ENCODE peak calls at places on chromosomes 11 and 22, in seven cellular contexts. A is brain microvascular endothelial cell, E is endothelial cell of umbilical vein, N is stomach, C is cardiac muscle cell, K is mammary epithelial cell, Y is left ventricle myocardium inferior. R is an unnamed sample. For H3K27me3, the result is how much of the 10 kb centered on the place peaks cover.

GRCh38 chr11:76120513-76121081 is 85.7 kb downstream of the WNT11 start:
- DNase-seq in A (peak), E (peak), N (no peak), C (no peak), K (no peak), Y (no peak), R (no peak)

GRCh38 chr22:17131686-17132085 is 10.5 kb upstream of the TMEM121B start:
- DNase-seq in A (no peak), E (no peak), N (no peak), C (peak), K (no peak), Y (no peak), R (no peak)

GRCh38 chr11:10917802-10918201 is 59.9 kb upstream of the ZBED5 start:
- DNase-seq in A (no peak), E (no peak), N (no peak), C (no peak), K (no peak), Y (no peak), R (no peak)

GRCh38 chr11:8252388-8252787 is 11.3 kb downstream of the LMO1 start:
- DNase-seq in A (no peak), E (no peak), N (no peak), C (no peak), K (no peak), Y (no peak), R (no peak)

GRCh38 chr11:123111465-123111864 is 49.5 kb upstream of the HSPA8 start:
- DNase-seq in A (no peak), E (peak), N (no peak), C (peak), K (peak), Y (no peak), R (no peak)

GRCh38 chr11:125594958-125595357 is 2.3 kb downstream of the STT3A start:
- DNase-seq in A (no peak), E (no peak), N (no peak), C (no peak), K (no peak), Y (no peak), R (no peak)

GRCh38 chr11:59062602-59063529 is 23.2 kb upstream of the GLYATL1B start:
- DNase-seq in A (no peak), E (no peak), N (no peak), C (no peak), K (no peak), Y (no peak), R (no peak)

GRCh38 chr22:49270595-49271368 is 556.9 kb downstream of the BRD1 start:
- DNase-seq in A (no peak), E (no peak), N (peak), C (no peak), K (no peak), Y (no peak), R (no peak)

GRCh38 chr22:43273902-43274484 is 69.2 kb downstream of the SCUBE1 start:
- DNase-seq in A (no peak), E (peak), N (peak), C (peak), K (peak), Y (no peak), R (no peak)

GRCh38 chr11:10375280-10376048 is 70.6 kb downstream of the ADM start:
- DNase-seq in A (peak), E (no peak), N (no peak), C (no peak), K (peak), Y (no peak), R (peak)

GRCh38 chr11:94767701-94768601 is at the start of gene AMOTL1:
- DNase-seq in A (peak), E (peak), N (peak), C (peak), K (peak), Y (peak), R (no peak)

GRCh38 chr11:94769897-94770296 is 1.7 kb downstream of the AMOTL1 start:
- DNase-seq in A (no peak), E (peak), N (no peak), C (no peak), K (no peak), Y (no peak), R (no peak)

GRCh38 chr11:94767292-94767690 is 865 bp upstream of the AMOTL1 start:
- DNase-seq in A (no peak), E (no peak), N (no peak), C (no peak), K (no peak), Y (no peak), R (no peak)

GRCh38 chr11:94770563-94771120 is 2.5 kb downstream of the AMOTL1 start:
- DNase-seq in A (no peak), E (no peak), N (no peak), C (no peak), K (no peak), Y (no peak), R (no peak)

GRCh38 chr11:94768602-94769511 is 701 bp downstream of the AMOTL1 start:
- DNase-seq in A (no peak), E (peak), N (peak), C (peak), K (peak), Y (peak), R (no peak)
- H3K4me3 ChIP-seq in A (peak), E (peak), N (peak), C (peak), K (peak), Y (peak), R (peak)

DNA sequence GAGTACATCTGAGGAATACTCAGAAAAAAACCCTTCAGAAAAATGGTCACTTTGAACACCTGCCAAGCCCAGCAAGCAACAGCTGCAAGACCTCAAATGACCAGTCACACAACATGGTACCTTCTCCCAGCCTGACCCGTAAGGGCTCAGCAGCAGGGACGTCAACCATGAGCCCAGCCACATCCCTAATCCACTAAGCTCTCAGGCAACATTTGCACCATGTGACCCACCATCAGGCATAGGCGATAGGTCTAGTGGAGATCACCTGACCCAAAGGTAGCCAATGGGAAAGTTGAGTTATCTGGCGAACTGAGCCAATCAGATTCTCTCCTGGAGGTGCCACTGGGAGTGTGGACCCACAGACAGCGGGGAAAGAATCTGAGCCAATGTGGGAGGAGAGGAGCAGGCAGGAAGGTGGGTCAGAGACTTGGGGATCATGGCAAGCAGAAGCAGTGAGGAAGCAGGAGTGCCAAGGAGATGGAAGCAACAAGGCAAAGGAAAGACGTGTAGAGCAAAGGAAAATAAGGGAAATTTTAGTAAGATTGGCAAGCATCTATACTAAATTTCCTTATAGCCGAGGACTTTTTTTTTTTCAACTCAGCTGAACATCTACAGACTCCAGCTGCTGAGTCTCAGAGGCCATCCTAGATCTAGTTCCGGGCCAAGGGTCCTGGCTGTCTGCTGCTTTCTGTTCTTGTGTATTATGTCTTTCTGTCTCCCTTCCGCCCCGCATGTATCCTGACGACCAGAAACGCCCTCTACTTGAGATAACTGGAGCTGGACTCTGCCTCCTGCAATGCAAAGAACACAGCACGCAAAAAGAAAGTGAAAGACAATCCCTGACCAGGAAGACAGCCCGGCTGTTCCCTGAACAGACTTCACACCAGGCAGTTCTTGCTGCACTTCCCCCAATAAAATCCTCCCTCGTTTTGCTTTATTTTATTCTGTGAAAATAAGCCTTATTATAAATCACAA is 11.0 kb upstream of the PLAAT2 start:
- DNase-seq in A (peak), E (peak), N (peak), C (peak), K (peak), Y (peak), R (no peak)
- TF ChIP-seq CTCF in A (peak), E (no peak), N (no peak), C (peak), K (no peak), Y (peak), R (peak)

DNA sequence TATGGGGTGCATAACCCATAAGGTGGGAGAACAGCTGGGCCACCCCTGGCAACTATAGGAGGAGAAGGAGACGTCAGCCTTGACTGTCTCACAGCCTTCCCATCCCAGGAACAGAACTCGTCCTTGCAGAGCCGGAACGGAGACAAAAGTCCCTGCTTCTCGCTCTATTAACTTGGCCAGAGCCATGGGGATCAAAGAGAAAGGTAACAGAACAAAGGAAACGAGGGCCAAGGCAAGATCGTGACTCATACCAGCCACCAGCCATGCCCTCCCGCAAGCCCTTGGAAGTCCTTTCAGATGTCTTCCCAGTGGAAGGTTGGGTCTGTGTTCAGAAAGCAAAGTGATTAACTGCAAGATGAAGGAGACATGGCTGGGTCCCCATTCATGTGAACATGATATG is 64.8 kb downstream of the PDE2A start:
- DNase-seq in A (no peak), E (no peak), N (no peak), C (no peak), K (no peak), Y (no peak), R (no peak)
- H3K27me3 ChIP-seq in A (under half), E (under half), N (under half), C (under half), K (under half), Y (under half), R (under half)

DNA sequence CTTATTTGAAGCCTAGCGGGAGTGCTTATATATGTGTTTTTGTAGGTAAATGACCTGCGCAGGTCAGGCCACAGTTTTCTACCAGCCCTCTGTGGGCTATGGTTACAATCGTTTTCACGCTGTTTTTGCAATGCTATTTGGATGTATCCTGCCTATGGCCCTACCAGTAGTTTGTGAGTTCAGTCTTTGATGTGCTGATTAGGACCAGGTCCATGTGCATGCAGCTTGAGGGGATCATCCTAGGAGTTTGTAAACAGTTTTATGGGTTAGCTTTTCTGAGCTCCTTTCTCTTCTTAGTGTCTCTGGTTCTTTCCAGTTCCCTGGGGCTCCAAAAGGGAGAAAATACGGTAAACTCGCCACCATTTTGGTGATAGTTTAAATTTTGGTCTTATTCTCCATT is 142.5 kb downstream of the LDLRAD3 start:
- DNase-seq in A (no peak), E (no peak), N (no peak), C (no peak), K (no peak), Y (no peak), R (no peak)
- H3K4me3 ChIP-seq in A (no peak), E (no peak), N (no peak), C (no peak), K (no peak), Y (no peak), R (no peak)